ENCODE peak calls at places on chromosomes 1 and 21, in nine cellular contexts. One of them, this sample, is unnamed.

GRCh38 chr1:11521605-11522399 is 42.8 kb downstream of the DISP3 start:
- DNase-seq in aorta: peak
- DNase-seq in PC-3: no peak
- DNase-seq in stimulated activated naive B cell treated with anti-CD40 and anti-IgM and Interleukin-4, amounts not matched to agents 10 μg/mL and 1 μg/mL and 100 μg/mL, for 72 hours: no peak
- DNase-seq in NCI-H1092: no peak
- DNase-seq in C1 segment of cervical spinal cord: no peak
- DNase-seq in pancreas: no peak
- DNase-seq in lower lobe of right lung: no peak
- DNase-seq in fibroblast of lung: no peak
- DNase-seq in this sample: no peak

GRCh38 chr1:9181990-9182783 is 52.4 kb upstream of the H6PD start:
- DNase-seq in lower lobe of right lung: peak
- DNase-seq in NCI-H1092: no peak
- DNase-seq in PC-3: peak
- DNase-seq in pancreas: peak
- DNase-seq in stimulated activated naive B cell treated with anti-CD40 and anti-IgM and Interleukin-4, amounts not matched to agents 10 μg/mL and 1 μg/mL and 100 μg/mL, for 72 hours: no peak
- DNase-seq in fibroblast of lung: peak
- DNase-seq in aorta: peak
- DNase-seq in C1 segment of cervical spinal cord: no peak
- DNase-seq in this sample: no peak

GRCh38 chr1:41790351-41790750 is 128.4 kb downstream of the HIVEP3 start:
- DNase-seq in NCI-H1092: no peak
- DNase-seq in pancreas: no peak
- DNase-seq in C1 segment of cervical spinal cord: no peak
- DNase-seq in aorta: no peak
- DNase-seq in lower lobe of right lung: no peak
- DNase-seq in stimulated activated naive B cell treated with anti-CD40 and anti-IgM and Interleukin-4, amounts not matched to agents 10 μg/mL and 1 μg/mL and 100 μg/mL, for 72 hours: no peak
- DNase-seq in fibroblast of lung: no peak
- DNase-seq in PC-3: no peak
- DNase-seq in this sample: no peak

GRCh38 chr1:45954401-45954847 is 151.0 kb downstream of the MAST2 start:
- DNase-seq in PC-3: peak
- DNase-seq in lower lobe of right lung: no peak
- DNase-seq in C1 segment of cervical spinal cord: no peak
- DNase-seq in fibroblast of lung: peak
- DNase-seq in stimulated activated naive B cell treated with anti-CD40 and anti-IgM and Interleukin-4, amounts not matched to agents 10 μg/mL and 1 μg/mL and 100 μg/mL, for 72 hours: no peak
- DNase-seq in pancreas: no peak
- DNase-seq in aorta: no peak
- DNase-seq in NCI-H1092: no peak
- DNase-seq in this sample: no peak

GRCh38 chr1:43540653-43541071 is 10.0 kb downstream of the PTPRF start:
- DNase-seq in pancreas: no peak
- DNase-seq in stimulated activated naive B cell treated with anti-CD40 and anti-IgM and Interleukin-4, amounts not matched to agents 10 μg/mL and 1 μg/mL and 100 μg/mL, for 72 hours: no peak
- DNase-seq in aorta: peak
- DNase-seq in C1 segment of cervical spinal cord: peak
- DNase-seq in NCI-H1092: no peak
- DNase-seq in fibroblast of lung: peak
- DNase-seq in lower lobe of right lung: peak
- DNase-seq in PC-3: no peak
- DNase-seq in this sample: peak

GRCh38 chr1:147897030-147897756 is 5.4 kb upstream of the GJA8 start:
- DNase-seq in C1 segment of cervical spinal cord: no peak
- DNase-seq in stimulated activated naive B cell treated with anti-CD40 and anti-IgM and Interleukin-4, amounts not matched to agents 10 μg/mL and 1 μg/mL and 100 μg/mL, for 72 hours: no peak
- DNase-seq in lower lobe of right lung: no peak
- DNase-seq in aorta: no peak
- DNase-seq in pancreas: peak
- DNase-seq in NCI-H1092: no peak
- DNase-seq in fibroblast of lung: no peak
- DNase-seq in PC-3: peak
- DNase-seq in this sample: no peak

GRCh38 chr1:202076050-202076511 is 46.6 kb upstream of the GPR37L1 start:
- DNase-seq in aorta: no peak
- DNase-seq in pancreas: no peak
- DNase-seq in lower lobe of right lung: no peak
- DNase-seq in fibroblast of lung: no peak
- DNase-seq in C1 segment of cervical spinal cord: no peak
- DNase-seq in stimulated activated naive B cell treated with anti-CD40 and anti-IgM and Interleukin-4, amounts not matched to agents 10 μg/mL and 1 μg/mL and 100 μg/mL, for 72 hours: no peak
- DNase-seq in NCI-H1092: no peak
- DNase-seq in PC-3: no peak
- DNase-seq in this sample: no peak

GRCh38 chr21:35002879-35003722 is 46.0 kb downstream of the RUNX1 start:
- DNase-seq in stimulated activated naive B cell treated with anti-CD40 and anti-IgM and Interleukin-4, amounts not matched to agents 10 μg/mL and 1 μg/mL and 100 μg/mL, for 72 hours: no peak
- DNase-seq in aorta: no peak
- DNase-seq in PC-3: no peak
- DNase-seq in lower lobe of right lung: no peak
- DNase-seq in fibroblast of lung: peak
- DNase-seq in C1 segment of cervical spinal cord: no peak
- DNase-seq in pancreas: no peak
- DNase-seq in NCI-H1092: no peak
- DNase-seq in this sample: no peak

GRCh38 chr1:19312782-19313635 is 883 bp downstream of the SLC66A1 start:
- DNase-seq in lower lobe of right lung: no peak
- DNase-seq in C1 segment of cervical spinal cord: no peak
- DNase-seq in pancreas: no peak
- DNase-seq in fibroblast of lung: no peak
- DNase-seq in aorta: no peak
- DNase-seq in NCI-H1092: peak
- DNase-seq in PC-3: no peak
- DNase-seq in stimulated activated naive B cell treated with anti-CD40 and anti-IgM and Interleukin-4, amounts not matched to agents 10 μg/mL and 1 μg/mL and 100 μg/mL, for 72 hours: no peak
- DNase-seq in this sample: no peak

GRCh38 chr1:111593403-111594127 is 26.0 kb upstream of the RAP1A start:
- DNase-seq in PC-3: no peak
- DNase-seq in NCI-H1092: no peak
- DNase-seq in lower lobe of right lung: no peak
- DNase-seq in fibroblast of lung: no peak
- DNase-seq in pancreas: no peak
- DNase-seq in stimulated activated naive B cell treated with anti-CD40 and anti-IgM and Interleukin-4, amounts not matched to agents 10 μg/mL and 1 μg/mL and 100 μg/mL, for 72 hours: no peak
- DNase-seq in aorta: no peak
- DNase-seq in C1 segment of cervical spinal cord: no peak
- DNase-seq in this sample: no peak

GRCh38 chr1:193115629-193116227 is 6.1 kb upstream of the CDC73 start:
- DNase-seq in C1 segment of cervical spinal cord: no peak
- DNase-seq in aorta: no peak
- DNase-seq in lower lobe of right lung: no peak
- DNase-seq in NCI-H1092: no peak
- DNase-seq in PC-3: peak
- DNase-seq in pancreas: no peak
- DNase-seq in fibroblast of lung: peak
- DNase-seq in stimulated activated naive B cell treated with anti-CD40 and anti-IgM and Interleukin-4, amounts not matched to agents 10 μg/mL and 1 μg/mL and 100 μg/mL, for 72 hours: no peak
- DNase-seq in this sample: no peak

GRCh38 chr21:26519142-26519541 is 53.9 kb downstream of the CYYR1 start:
- DNase-seq in lower lobe of right lung: no peak
- DNase-seq in PC-3: peak
- DNase-seq in fibroblast of lung: no peak
- DNase-seq in aorta: no peak
- DNase-seq in NCI-H1092: no peak
- DNase-seq in pancreas: no peak
- DNase-seq in C1 segment of cervical spinal cord: no peak
- DNase-seq in stimulated activated naive B cell treated with anti-CD40 and anti-IgM and Interleukin-4, amounts not matched to agents 10 μg/mL and 1 μg/mL and 100 μg/mL, for 72 hours: no peak
- DNase-seq in this sample: no peak

GRCh38 chr21:46550511-46550941 is 54.4 kb downstream of the S100B start:
- DNase-seq in stimulated activated naive B cell treated with anti-CD40 and anti-IgM and Interleukin-4, amounts not matched to agents 10 μg/mL and 1 μg/mL and 100 μg/mL, for 72 hours: no peak
- DNase-seq in PC-3: no peak
- DNase-seq in C1 segment of cervical spinal cord: no peak
- DNase-seq in aorta: peak
- DNase-seq in fibroblast of lung: no peak
- DNase-seq in pancreas: no peak
- DNase-seq in NCI-H1092: no peak
- DNase-seq in lower lobe of right lung: no peak
- DNase-seq in this sample: no peak

GRCh38 chr1:118944133-118944532 is 44.0 kb downstream of the TBX15 start:
- DNase-seq in fibroblast of lung: no peak
- DNase-seq in PC-3: peak
- DNase-seq in stimulated activated naive B cell treated with anti-CD40 and anti-IgM and Interleukin-4, amounts not matched to agents 10 μg/mL and 1 μg/mL and 100 μg/mL, for 72 hours: no peak
- DNase-seq in NCI-H1092: no peak
- DNase-seq in pancreas: no peak
- DNase-seq in aorta: no peak
- DNase-seq in lower lobe of right lung: no peak
- DNase-seq in C1 segment of cervical spinal cord: no peak
- DNase-seq in this sample: no peak

GRCh38 chr1:208531003-208531750 is 287.0 kb upstream of the PLXNA2 start:
- DNase-seq in NCI-H1092: no peak
- DNase-seq in PC-3: no peak
- DNase-seq in stimulated activated naive B cell treated with anti-CD40 and anti-IgM and Interleukin-4, amounts not matched to agents 10 μg/mL and 1 μg/mL and 100 μg/mL, for 72 hours: no peak
- DNase-seq in aorta: no peak
- DNase-seq in lower lobe of right lung: no peak
- DNase-seq in fibroblast of lung: no peak
- DNase-seq in C1 segment of cervical spinal cord: no peak
- DNase-seq in pancreas: no peak
- DNase-seq in this sample: no peak

GRCh38 chr1:231866392-231867331 is 240.1 kb downstream of the DISC1 start:
- DNase-seq in stimulated activated naive B cell treated with anti-CD40 and anti-IgM and Interleukin-4, amounts not matched to agents 10 μg/mL and 1 μg/mL and 100 μg/mL, for 72 hours: no peak
- DNase-seq in pancreas: peak
- DNase-seq in aorta: peak
- DNase-seq in PC-3: peak
- DNase-seq in fibroblast of lung: peak
- DNase-seq in lower lobe of right lung: peak
- DNase-seq in NCI-H1092: peak
- DNase-seq in C1 segment of cervical spinal cord: peak
- DNase-seq in this sample: peak

GRCh38 chr1:6601049-6601864 is 1.4 kb downstream of the KLHL21 start:
- DNase-seq in PC-3: peak
- DNase-seq in C1 segment of cervical spinal cord: peak
- DNase-seq in fibroblast of lung: peak
- DNase-seq in aorta: peak
- DNase-seq in pancreas: peak
- DNase-seq in lower lobe of right lung: peak
- DNase-seq in stimulated activated naive B cell treated with anti-CD40 and anti-IgM and Interleukin-4, amounts not matched to agents 10 μg/mL and 1 μg/mL and 100 μg/mL, for 72 hours: peak
- DNase-seq in NCI-H1092: no peak
- DNase-seq in this sample: peak

GRCh38 chr1:25126568-25126967 is 105.7 kb downstream of the SYF2 start:
- DNase-seq in stimulated activated naive B cell treated with anti-CD40 and anti-IgM and Interleukin-4, amounts not matched to agents 10 μg/mL and 1 μg/mL and 100 μg/mL, for 72 hours: no peak
- DNase-seq in fibroblast of lung: no peak
- DNase-seq in lower lobe of right lung: no peak
- DNase-seq in PC-3: no peak
- DNase-seq in aorta: peak
- DNase-seq in pancreas: no peak
- DNase-seq in NCI-H1092: no peak
- DNase-seq in C1 segment of cervical spinal cord: no peak
- DNase-seq in this sample: no peak

GRCh38 chr1:20883766-20884165 is 96.7 kb upstream of the HP1BP3 start:
- DNase-seq in pancreas: no peak
- DNase-seq in C1 segment of cervical spinal cord: no peak
- DNase-seq in NCI-H1092: no peak
- DNase-seq in lower lobe of right lung: no peak
- DNase-seq in aorta: no peak
- DNase-seq in PC-3: no peak
- DNase-seq in stimulated activated naive B cell treated with anti-CD40 and anti-IgM and Interleukin-4, amounts not matched to agents 10 μg/mL and 1 μg/mL and 100 μg/mL, for 72 hours: no peak
- DNase-seq in fibroblast of lung: peak
- DNase-seq in this sample: no peak

GRCh38 chr1:109802136-109802900 is 38.6 kb upstream of the EPS8L3 start:
- DNase-seq in PC-3: no peak
- DNase-seq in C1 segment of cervical spinal cord: no peak
- DNase-seq in aorta: peak
- DNase-seq in stimulated activated naive B cell treated with anti-CD40 and anti-IgM and Interleukin-4, amounts not matched to agents 10 μg/mL and 1 μg/mL and 100 μg/mL, for 72 hours: no peak
- DNase-seq in lower lobe of right lung: no peak
- DNase-seq in fibroblast of lung: no peak
- DNase-seq in NCI-H1092: no peak
- DNase-seq in pancreas: no peak
- DNase-seq in this sample: no peak

GRCh38 chr1:11314959-11315358 is 42.0 kb downstream of the UBIAD1 start:
- DNase-seq in aorta: no peak
- DNase-seq in fibroblast of lung: no peak
- DNase-seq in pancreas: no peak
- DNase-seq in stimulated activated naive B cell treated with anti-CD40 and anti-IgM and Interleukin-4, amounts not matched to agents 10 μg/mL and 1 μg/mL and 100 μg/mL, for 72 hours: no peak
- DNase-seq in C1 segment of cervical spinal cord: peak
- DNase-seq in NCI-H1092: no peak
- DNase-seq in PC-3: no peak
- DNase-seq in lower lobe of right lung: no peak
- DNase-seq in this sample: peak

GRCh38 chr1:211415700-211416099 is 76.3 kb downstream of the RD3 start:
- DNase-seq in stimulated activated naive B cell treated with anti-CD40 and anti-IgM and Interleukin-4, amounts not matched to agents 10 μg/mL and 1 μg/mL and 100 μg/mL, for 72 hours: no peak
- DNase-seq in NCI-H1092: no peak
- DNase-seq in lower lobe of right lung: no peak
- DNase-seq in PC-3: no peak
- DNase-seq in aorta: no peak
- DNase-seq in fibroblast of lung: no peak
- DNase-seq in pancreas: no peak
- DNase-seq in C1 segment of cervical spinal cord: no peak
- DNase-seq in this sample: no peak

GRCh38 chr1:247367786-247368342 is 36.2 kb upstream of the ZNF496 start:
- DNase-seq in aorta: no peak
- DNase-seq in NCI-H1092: no peak
- DNase-seq in pancreas: no peak
- DNase-seq in lower lobe of right lung: no peak
- DNase-seq in C1 segment of cervical spinal cord: no peak
- DNase-seq in fibroblast of lung: no peak
- DNase-seq in PC-3: no peak
- DNase-seq in stimulated activated naive B cell treated with anti-CD40 and anti-IgM and Interleukin-4, amounts not matched to agents 10 μg/mL and 1 μg/mL and 100 μg/mL, for 72 hours: no peak
- DNase-seq in this sample: no peak

GRCh38 chr1:214123061-214123784 is 135.4 kb downstream of the PROX1 start:
- DNase-seq in stimulated activated naive B cell treated with anti-CD40 and anti-IgM and Interleukin-4, amounts not matched to agents 10 μg/mL and 1 μg/mL and 100 μg/mL, for 72 hours: no peak
- DNase-seq in aorta: peak
- DNase-seq in fibroblast of lung: peak
- DNase-seq in pancreas: peak
- DNase-seq in lower lobe of right lung: no peak
- DNase-seq in C1 segment of cervical spinal cord: peak
- DNase-seq in PC-3: peak
- DNase-seq in NCI-H1092: peak
- DNase-seq in this sample: peak

GRCh38 chr21:33126569-33126968 is 56.6 kb downstream of the OLIG1 start:
- DNase-seq in PC-3: no peak
- DNase-seq in C1 segment of cervical spinal cord: no peak
- DNase-seq in stimulated activated naive B cell treated with anti-CD40 and anti-IgM and Interleukin-4, amounts not matched to agents 10 μg/mL and 1 μg/mL and 100 μg/mL, for 72 hours: no peak
- DNase-seq in pancreas: no peak
- DNase-seq in aorta: peak
- DNase-seq in fibroblast of lung: no peak
- DNase-seq in lower lobe of right lung: no peak
- DNase-seq in NCI-H1092: no peak
- DNase-seq in this sample: no peak

GRCh38 chr1:25643962-25644361 is 27.4 kb downstream of the MAN1C1 start:
- DNase-seq in stimulated activated naive B cell treated with anti-CD40 and anti-IgM and Interleukin-4, amounts not matched to agents 10 μg/mL and 1 μg/mL and 100 μg/mL, for 72 hours: no peak
- DNase-seq in fibroblast of lung: no peak
- DNase-seq in aorta: no peak
- DNase-seq in PC-3: no peak
- DNase-seq in pancreas: no peak
- DNase-seq in C1 segment of cervical spinal cord: no peak
- DNase-seq in NCI-H1092: no peak
- DNase-seq in lower lobe of right lung: no peak
- DNase-seq in this sample: no peak

GRCh38 chr1:161182214-161182613 is 4.9 kb upstream of the B4GALT3 start:
- DNase-seq in pancreas: no peak
- DNase-seq in PC-3: peak
- DNase-seq in fibroblast of lung: peak
- DNase-seq in C1 segment of cervical spinal cord: no peak
- DNase-seq in lower lobe of right lung: no peak
- DNase-seq in NCI-H1092: no peak
- DNase-seq in aorta: peak
- DNase-seq in stimulated activated naive B cell treated with anti-CD40 and anti-IgM and Interleukin-4, amounts not matched to agents 10 μg/mL and 1 μg/mL and 100 μg/mL, for 72 hours: no peak
- DNase-seq in this sample: no peak

GRCh38 chr1:41851589-41851988 is 67.1 kb downstream of the HIVEP3 start:
- DNase-seq in stimulated activated naive B cell treated with anti-CD40 and anti-IgM and Interleukin-4, amounts not matched to agents 10 μg/mL and 1 μg/mL and 100 μg/mL, for 72 hours: peak
- DNase-seq in fibroblast of lung: peak
- DNase-seq in NCI-H1092: no peak
- DNase-seq in pancreas: no peak
- DNase-seq in aorta: no peak
- DNase-seq in PC-3: peak
- DNase-seq in C1 segment of cervical spinal cord: no peak
- DNase-seq in lower lobe of right lung: no peak
- DNase-seq in this sample: no peak

This sample was measured in substantia nigra.